ENCODE peak calls at places on chromosomes 1 and 21, in seven cellular contexts. One of them, this sample, is unnamed.

GRCh38 chr1:70314706-70315304 is 39.7 kb downstream of the ANKRD13C start:
- DNase-seq in lower lobe of right lung: no peak
- DNase-seq in osteoblast: no peak
- DNase-seq in body of pancreas: no peak
- DNase-seq in brain microvascular endothelial cell: no peak
- DNase-seq in heart right ventricle: no peak
- DNase-seq in IMR-90: no peak
- DNase-seq in this sample: no peak

GRCh38 chr1:28290851-28291250 is 31.5 kb downstream of the SESN2 start:
- DNase-seq in heart right ventricle: no peak
- DNase-seq in IMR-90: no peak
- DNase-seq in body of pancreas: no peak
- DNase-seq in lower lobe of right lung: no peak
- DNase-seq in brain microvascular endothelial cell: no peak
- DNase-seq in osteoblast: no peak
- DNase-seq in this sample: no peak

GRCh38 chr1:94103608-94104007 is 17.3 kb downstream of the ABCA4 start:
- DNase-seq in heart right ventricle: no peak
- DNase-seq in lower lobe of right lung: no peak
- DNase-seq in osteoblast: no peak
- DNase-seq in body of pancreas: no peak
- DNase-seq in brain microvascular endothelial cell: no peak
- DNase-seq in IMR-90: no peak
- DNase-seq in this sample: no peak

GRCh38 chr1:234743866-234744581 is 134.0 kb upstream of the IRF2BP2 start:
- DNase-seq in lower lobe of right lung: no peak
- DNase-seq in heart right ventricle: no peak
- DNase-seq in IMR-90: peak
- DNase-seq in body of pancreas: no peak
- DNase-seq in osteoblast: peak
- DNase-seq in brain microvascular endothelial cell: peak
- DNase-seq in this sample: peak

GRCh38 chr1:214332950-214333798 is 52.2 kb downstream of the SMYD2 start:
- DNase-seq in osteoblast: peak
- DNase-seq in heart right ventricle: peak
- DNase-seq in body of pancreas: peak
- DNase-seq in IMR-90: peak
- DNase-seq in lower lobe of right lung: no peak
- DNase-seq in brain microvascular endothelial cell: peak
- DNase-seq in this sample: no peak

GRCh38 chr1:29325675-29326074 is 89.4 kb downstream of the PTPRU start:
- DNase-seq in IMR-90: no peak
- DNase-seq in osteoblast: peak
- DNase-seq in heart right ventricle: peak
- DNase-seq in brain microvascular endothelial cell: no peak
- DNase-seq in lower lobe of right lung: no peak
- DNase-seq in body of pancreas: no peak
- DNase-seq in this sample: no peak

GRCh38 chr21:41967708-41968107 is 13.9 kb upstream of the C2CD2 start:
- DNase-seq in osteoblast: peak
- DNase-seq in IMR-90: no peak
- DNase-seq in brain microvascular endothelial cell: no peak
- DNase-seq in body of pancreas: no peak
- DNase-seq in heart right ventricle: no peak
- DNase-seq in lower lobe of right lung: no peak
- DNase-seq in this sample: no peak

GRCh38 chr21:46055863-46056281 is 42.0 kb upstream of the COL6A2 start:
- DNase-seq in body of pancreas: no peak
- DNase-seq in brain microvascular endothelial cell: no peak
- DNase-seq in osteoblast: peak
- DNase-seq in heart right ventricle: no peak
- DNase-seq in lower lobe of right lung: peak
- DNase-seq in IMR-90: peak
- DNase-seq in this sample: no peak

GRCh38 chr21:43193651-43194302 is 25.0 kb downstream of the CRYAA start:
- DNase-seq in brain microvascular endothelial cell: peak
- DNase-seq in lower lobe of right lung: no peak
- DNase-seq in osteoblast: peak
- DNase-seq in IMR-90: peak
- DNase-seq in heart right ventricle: peak
- DNase-seq in body of pancreas: peak
- DNase-seq in this sample: no peak

GRCh38 chr1:18597159-18598042 is 33.2 kb upstream of the PAX7 start:
- DNase-seq in osteoblast: peak
- DNase-seq in lower lobe of right lung: peak
- DNase-seq in IMR-90: peak
- DNase-seq in heart right ventricle: peak
- DNase-seq in body of pancreas: peak
- DNase-seq in brain microvascular endothelial cell: peak
- DNase-seq in this sample: no peak

GRCh38 chr1:15177710-15178166 is 24.2 kb downstream of the TMEM51 start:
- DNase-seq in IMR-90: no peak
- DNase-seq in brain microvascular endothelial cell: no peak
- DNase-seq in heart right ventricle: no peak
- DNase-seq in body of pancreas: no peak
- DNase-seq in osteoblast: peak
- DNase-seq in lower lobe of right lung: no peak
- DNase-seq in this sample: no peak

GRCh38 chr21:37253991-37254390 is 13.1 kb downstream of the VPS26C start:
- DNase-seq in IMR-90: peak
- DNase-seq in heart right ventricle: no peak
- DNase-seq in brain microvascular endothelial cell: no peak
- DNase-seq in lower lobe of right lung: no peak
- DNase-seq in body of pancreas: no peak
- DNase-seq in osteoblast: no peak
- DNase-seq in this sample: no peak

GRCh38 chr1:69651656-69652055 is 83.9 kb downstream of the LRRC7 start:
- DNase-seq in lower lobe of right lung: no peak
- DNase-seq in brain microvascular endothelial cell: no peak
- DNase-seq in osteoblast: peak
- DNase-seq in body of pancreas: no peak
- DNase-seq in heart right ventricle: no peak
- DNase-seq in IMR-90: no peak
- DNase-seq in this sample: no peak

GRCh38 chr1:52477876-52478275 is 73.5 kb downstream of the PRPF38A start:
- DNase-seq in heart right ventricle: no peak
- DNase-seq in IMR-90: no peak
- DNase-seq in body of pancreas: no peak
- DNase-seq in brain microvascular endothelial cell: no peak
- DNase-seq in osteoblast: no peak
- DNase-seq in lower lobe of right lung: no peak
- DNase-seq in this sample: no peak

GRCh38 chr1:42753070-42753469 is 13.0 kb upstream of the CLDN19 start:
- DNase-seq in IMR-90: peak
- DNase-seq in heart right ventricle: no peak
- DNase-seq in body of pancreas: no peak
- DNase-seq in brain microvascular endothelial cell: no peak
- DNase-seq in lower lobe of right lung: no peak
- DNase-seq in osteoblast: peak
- DNase-seq in this sample: no peak

GRCh38 chr1:215637041-215637573 is 70.0 kb downstream of the KCTD3 start:
- DNase-seq in IMR-90: peak
- DNase-seq in osteoblast: peak
- DNase-seq in lower lobe of right lung: no peak
- DNase-seq in brain microvascular endothelial cell: peak
- DNase-seq in heart right ventricle: no peak
- DNase-seq in body of pancreas: peak
- DNase-seq in this sample: peak

GRCh38 chr1:156419863-156420208 is 50.8 kb downstream of the RHBG start:
- DNase-seq in osteoblast: peak
- DNase-seq in IMR-90: no peak
- DNase-seq in heart right ventricle: no peak
- DNase-seq in lower lobe of right lung: no peak
- DNase-seq in brain microvascular endothelial cell: no peak
- DNase-seq in body of pancreas: no peak
- DNase-seq in this sample: no peak

DNA sequence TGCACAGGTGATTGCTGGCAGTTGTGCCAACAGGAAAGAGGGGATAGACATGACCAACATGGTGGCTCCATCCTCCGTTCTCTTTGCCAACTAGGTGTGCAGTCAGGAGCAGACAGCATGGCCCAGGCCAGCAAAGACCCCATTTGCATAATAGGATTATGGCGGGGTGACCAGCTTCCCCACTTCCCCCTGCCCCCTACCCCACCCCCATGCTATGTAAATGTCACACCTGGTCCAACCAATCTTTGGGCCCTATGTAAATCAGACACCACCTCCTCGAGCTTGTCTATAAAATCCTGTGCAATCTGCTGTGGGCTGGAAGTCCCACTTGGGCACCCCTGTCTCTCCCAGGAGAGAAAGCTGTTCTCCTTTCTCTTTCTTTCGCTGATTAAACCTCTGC is 146.0 kb downstream of the SLC30A10 start:
- DNase-seq in IMR-90: no peak
- DNase-seq in lower lobe of right lung: no peak
- DNase-seq in body of pancreas: no peak
- DNase-seq in heart right ventricle: no peak
- DNase-seq in brain microvascular endothelial cell: no peak
- DNase-seq in osteoblast: no peak
- DNase-seq in this sample: no peak
- TF ChIP-seq CTCF in IMR-90: no peak
- TF ChIP-seq CTCF in lower lobe of right lung: no peak
- TF ChIP-seq CTCF in body of pancreas: no peak
- TF ChIP-seq CTCF in heart right ventricle: no peak
- TF ChIP-seq CTCF in brain microvascular endothelial cell: no peak
- TF ChIP-seq CTCF in osteoblast: no peak
- TF ChIP-seq CTCF in this sample: no peak

GRCh38 chr1:106613106-106613505 is 443.4 kb upstream of the PRMT6 start:
- DNase-seq in heart right ventricle: no peak
- DNase-seq in IMR-90: no peak
- DNase-seq in lower lobe of right lung: no peak
- DNase-seq in osteoblast: no peak
- DNase-seq in body of pancreas: no peak
- DNase-seq in brain microvascular endothelial cell: no peak
- DNase-seq in this sample: no peak
- H3K4me3 ChIP-seq in heart right ventricle: no peak
- H3K4me3 ChIP-seq in IMR-90: no peak
- H3K4me3 ChIP-seq in lower lobe of right lung: no peak
- H3K4me3 ChIP-seq in osteoblast: no peak
- H3K4me3 ChIP-seq in body of pancreas: no peak
- H3K4me3 ChIP-seq in brain microvascular endothelial cell: no peak
- H3K4me3 ChIP-seq in this sample: no peak

GRCh38 chr1:24341260-24341659 is 22.1 kb downstream of the GRHL3 start:
- DNase-seq in osteoblast: no peak
- DNase-seq in body of pancreas: no peak
- DNase-seq in IMR-90: no peak
- DNase-seq in heart right ventricle: no peak
- DNase-seq in lower lobe of right lung: no peak
- DNase-seq in brain microvascular endothelial cell: no peak
- DNase-seq in this sample: no peak
- TF ChIP-seq CTCF in osteoblast: no peak
- TF ChIP-seq CTCF in body of pancreas: no peak
- TF ChIP-seq CTCF in IMR-90: no peak
- TF ChIP-seq CTCF in heart right ventricle: no peak
- TF ChIP-seq CTCF in lower lobe of right lung: no peak
- TF ChIP-seq CTCF in brain microvascular endothelial cell: no peak
- TF ChIP-seq CTCF in this sample: no peak

GRCh38 chr1:46654012-46654411 is 14.2 kb downstream of the ATPAF1 start:
- DNase-seq in IMR-90: no peak
- DNase-seq in heart right ventricle: no peak
- DNase-seq in osteoblast: no peak
- DNase-seq in body of pancreas: no peak
- DNase-seq in brain microvascular endothelial cell: no peak
- DNase-seq in lower lobe of right lung: no peak
- DNase-seq in this sample: no peak

GRCh38 chr1:46650491-46650890 is 17.7 kb downstream of the ATPAF1 start:
- DNase-seq in osteoblast: no peak
- DNase-seq in brain microvascular endothelial cell: no peak
- DNase-seq in body of pancreas: no peak
- DNase-seq in heart right ventricle: no peak
- DNase-seq in IMR-90: no peak
- DNase-seq in lower lobe of right lung: no peak
- DNase-seq in this sample: no peak

GRCh38 chr1:46653405-46653853 is 14.7 kb downstream of the ATPAF1 start:
- DNase-seq in IMR-90: peak
- DNase-seq in brain microvascular endothelial cell: no peak
- DNase-seq in body of pancreas: no peak
- DNase-seq in heart right ventricle: no peak
- DNase-seq in osteoblast: no peak
- DNase-seq in lower lobe of right lung: no peak
- DNase-seq in this sample: no peak

GRCh38 chr1:46649764-46650163 is 18.4 kb downstream of the ATPAF1 start:
- DNase-seq in osteoblast: no peak
- DNase-seq in brain microvascular endothelial cell: no peak
- DNase-seq in IMR-90: no peak
- DNase-seq in body of pancreas: no peak
- DNase-seq in lower lobe of right lung: no peak
- DNase-seq in heart right ventricle: no peak
- DNase-seq in this sample: no peak

GRCh38 chr1:46652321-46653100 is 15.7 kb downstream of the ATPAF1 start:
- DNase-seq in IMR-90: no peak
- DNase-seq in osteoblast: no peak
- DNase-seq in lower lobe of right lung: no peak
- DNase-seq in body of pancreas: no peak
- DNase-seq in heart right ventricle: no peak
- DNase-seq in brain microvascular endothelial cell: no peak
- DNase-seq in this sample: no peak
- H3K4me3 ChIP-seq in IMR-90: no peak
- H3K4me3 ChIP-seq in osteoblast: no peak
- H3K4me3 ChIP-seq in lower lobe of right lung: no peak
- H3K4me3 ChIP-seq in body of pancreas: no peak
- H3K4me3 ChIP-seq in heart right ventricle: no peak
- H3K4me3 ChIP-seq in brain microvascular endothelial cell: no peak
- H3K4me3 ChIP-seq in this sample: no peak

GRCh38 chr1:153387001-153387400 is 3.9 kb downstream of the S100A8 start:
- DNase-seq in lower lobe of right lung: no peak
- DNase-seq in osteoblast: no peak
- DNase-seq in body of pancreas: no peak
- DNase-seq in IMR-90: no peak
- DNase-seq in brain microvascular endothelial cell: no peak
- DNase-seq in heart right ventricle: no peak
- DNase-seq in this sample: no peak
- TF ChIP-seq CTCF in lower lobe of right lung: no peak
- TF ChIP-seq CTCF in osteoblast: no peak
- TF ChIP-seq CTCF in body of pancreas: no peak
- TF ChIP-seq CTCF in IMR-90: no peak
- TF ChIP-seq CTCF in brain microvascular endothelial cell: no peak
- TF ChIP-seq CTCF in heart right ventricle: no peak
- TF ChIP-seq CTCF in this sample: no peak

GRCh38 chr1:8420318-8420717 is 102.4 kb downstream of the SLC45A1 start:
- DNase-seq in heart right ventricle: no peak
- DNase-seq in body of pancreas: no peak
- DNase-seq in osteoblast: no peak
- DNase-seq in lower lobe of right lung: no peak
- DNase-seq in brain microvascular endothelial cell: no peak
- DNase-seq in IMR-90: no peak
- DNase-seq in this sample: no peak
- H3K4me3 ChIP-seq in heart right ventricle: peak
- H3K4me3 ChIP-seq in body of pancreas: no peak
- H3K4me3 ChIP-seq in osteoblast: peak
- H3K4me3 ChIP-seq in lower lobe of right lung: peak
- H3K4me3 ChIP-seq in brain microvascular endothelial cell: peak
- H3K4me3 ChIP-seq in IMR-90: peak
- H3K4me3 ChIP-seq in this sample: peak

GRCh38 chr1:203056516-203056915 is 29.3 kb downstream of the MYOG start:
- DNase-seq in heart right ventricle: no peak
- DNase-seq in IMR-90: no peak
- DNase-seq in osteoblast: peak
- DNase-seq in lower lobe of right lung: no peak
- DNase-seq in body of pancreas: no peak
- DNase-seq in brain microvascular endothelial cell: no peak
- DNase-seq in this sample: no peak
- TF ChIP-seq CTCF in heart right ventricle: peak
- TF ChIP-seq CTCF in IMR-90: no peak
- TF ChIP-seq CTCF in osteoblast: peak
- TF ChIP-seq CTCF in lower lobe of right lung: no peak
- TF ChIP-seq CTCF in body of pancreas: no peak
- TF ChIP-seq CTCF in brain microvascular endothelial cell: peak
- TF ChIP-seq CTCF in this sample: peak

This sample was measured in retinal pigment epithelial cell.